ENCODE peak calls at places on chromosomes 13 and 19, in four cellular contexts. P is HCT116, F is K562, L is HepG2. B is an unnamed sample. For H3K4me1, the result is how much of the 10 kb centered on the place peaks cover.

GRCh38 chr13:48562296-48563066 is 29.6 kb upstream of the RCBTB2 start:
- DNase-seq in F (peak), L (no peak), P (no peak), B (no peak)

GRCh38 chr13:48647625-48648024 is 6.1 kb upstream of the CYSLTR2 start:
- DNase-seq in L (peak), P (no peak), F (no peak), B (no peak)

GRCh38 chr19:41431426-41432386 is 4.5 kb upstream of the B3GNT8 start:
- DNase-seq in L (peak), F (peak), P (no peak), B (no peak)

GRCh38 chr13:39144941-39145533 is 106.8 kb downstream of the NHLRC3 start:
- DNase-seq in L (no peak), F (peak), P (peak), B (peak)

GRCh38 chr13:112709825-112710783 is 20.3 kb downstream of the ATP11A start:
- DNase-seq in P (no peak), L (no peak), F (no peak), B (no peak)

GRCh38 chr13:113243847-113244246 is 34.4 kb downstream of the CUL4A start:
- DNase-seq in P (no peak), L (no peak), F (no peak), B (no peak)

GRCh38 chr13:33410619-33411018 is 125.1 kb upstream of the STARD13 start:
- DNase-seq in L (no peak), F (no peak), P (no peak), B (no peak)

GRCh38 chr19:3046621-3047306 is 15.5 kb downstream of the TLE5 start:
- DNase-seq in F (peak), P (no peak), L (no peak), B (no peak)

GRCh38 chr13:80921556-80921955 is 580.6 kb upstream of the SPRY2 start:
- DNase-seq in P (no peak), F (no peak), L (no peak), B (no peak)

GRCh38 chr19:38184815-38185214 is 39.2 kb downstream of the DPF1 start:
- DNase-seq in F (no peak), L (no peak), P (no peak), B (no peak)

GRCh38 chr19:35267818-35268545 is 780 bp upstream of the USF2 start:
- DNase-seq in L (no peak), P (peak), F (peak), B (no peak)

GRCh38 chr13:42369071-42369795 is 97.3 kb downstream of the AKAP11 start:
- DNase-seq in F (no peak), P (no peak), L (no peak), B (no peak)

GRCh38 chr19:16336571-16336970 is 11.9 kb downstream of the KLF2 start:
- DNase-seq in P (no peak), L (no peak), F (no peak), B (no peak)

GRCh38 chr19:42121666-42122069 is 10.6 kb downstream of the POU2F2 start:
- DNase-seq in F (no peak), L (no peak), P (no peak), B (no peak)

GRCh38 chr13:52837850-52838249 is 10.6 kb downstream of the PCDH8 start:
- DNase-seq in P (no peak), L (no peak), F (no peak), B (no peak)

GRCh38 chr13:112873851-112874750 is 94.9 kb upstream of the MCF2L start:
- DNase-seq in F (peak), P (peak), L (peak), B (peak)

GRCh38 chr13:113448545-113448884 is 4.8 kb downstream of the ADPRHL1 start:
- DNase-seq in P (peak), L (peak), F (no peak), B (no peak)

GRCh38 chr13:65342938-65343337 is 1887.2 kb downstream of the PCDH9 start:
- DNase-seq in F (no peak), P (no peak), L (no peak), B (no peak)

GRCh38 chr19:49890349-49891311 is 6.1 kb downstream of the IL4I1 start:
- DNase-seq in P (no peak), L (no peak), F (peak), B (no peak)

GRCh38 chr19:4362871-4363545 is 19.6 kb downstream of the MPND start:
- DNase-seq in P (no peak), F (no peak), L (no peak), B (no peak)

GRCh38 chr13:35283856-35284255 is 192.6 kb downstream of the MAB21L1 start:
- DNase-seq in L (peak), F (no peak), P (no peak), B (no peak)

GRCh38 chr19:11111117-11111770 is 22.0 kb downstream of the LDLR start:
- DNase-seq in L (no peak), P (no peak), F (no peak), B (no peak)

GRCh38 chr19:51157265-51157664 is 15.2 kb downstream of the SIGLEC7 start:
- DNase-seq in L (no peak), F (no peak), P (no peak), B (no peak)

GRCh38 chr13:41916173-41916954 is 44.5 kb downstream of the VWA8 start:
- DNase-seq in F (peak), L (no peak), P (no peak), B (no peak)

GRCh38 chr19:47514869-47515588 is at the start of gene NAPA:
- DNase-seq in L (peak), F (peak), P (peak), B (peak)

GRCh38 chr19:2663920-2664571 is 38.4 kb downstream of the GNG7 start:
- DNase-seq in L (no peak), P (no peak), F (peak), B (no peak)

DNA sequence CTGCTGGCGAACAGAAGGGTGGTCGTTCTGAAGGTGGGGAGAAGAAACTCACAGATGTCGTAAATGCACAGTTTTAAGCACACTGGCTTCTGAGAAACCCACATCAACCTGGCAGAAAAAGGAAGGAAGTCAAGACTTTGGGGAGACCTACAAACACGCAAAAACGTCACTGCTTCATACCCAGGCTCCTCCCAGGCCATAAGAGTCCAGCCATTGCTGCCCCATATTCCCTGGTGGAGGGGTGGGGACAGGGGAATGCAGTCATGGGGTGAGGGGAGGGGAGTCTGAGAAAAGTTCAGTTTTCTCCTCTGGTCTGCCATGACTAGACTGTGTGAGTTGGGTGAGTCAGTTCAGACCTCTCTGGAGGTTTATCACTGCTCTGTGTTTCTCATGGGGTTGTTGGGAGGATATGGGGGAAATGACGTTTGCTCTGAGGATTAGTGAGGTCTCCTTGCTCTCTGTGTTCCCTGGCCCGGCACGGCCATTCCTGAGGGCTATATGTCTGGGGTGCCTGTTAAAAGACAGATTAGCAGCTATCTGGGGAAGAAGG is 139.0 kb downstream of the FLT1 start:
- DNase-seq in P (no peak), L (no peak), F (peak), B (no peak)
- TF ChIP-seq TCF7L2 in P (no peak), L (no peak), F (no peak), B (no peak)

GRCh38 chr13:40317980-40318327 is 348.5 kb downstream of the FOXO1 start:
- DNase-seq in P (no peak), L (no peak), F (no peak), B (no peak)
- H3K4me1 ChIP-seq in P (under half), L (half or more), F (under half), B (under half)

GRCh38 chr13:24540236-24541126 is 27.9 kb upstream of the PARP4 start:
- DNase-seq in P (no peak), F (peak), L (peak), B (no peak)
- TF ChIP-seq CTCF in P (peak), F (peak), L (peak), B (peak)

GRCh38 chr19:30669329-30670010 is 297.3 kb downstream of the ZNF536 start:
- DNase-seq in F (peak), L (peak), P (no peak), B (peak)
- TF ChIP-seq TCF7L2 in F (no peak), L (no peak), P (no peak), B (no peak)

B was measured in Panc1.